ENCODE peak calls at places on chromosomes 5 and 9, in seven cellular contexts. One of them, this sample, is unnamed. For H3K27me3, the result is how much of the 10 kb centered on the place peaks cover.

GRCh38 chr5:163790497-163790896 is 285.1 kb downstream of the MAT2B start:
- DNase-seq in psoas muscle: no peak
- DNase-seq in CD8-positive, alpha-beta T cell: no peak
- DNase-seq in brain microvascular endothelial cell: no peak
- DNase-seq in breast epithelium: no peak
- DNase-seq in colonic mucosa: no peak
- DNase-seq in ovary: no peak
- DNase-seq in this sample: no peak

GRCh38 chr5:1103505-1104326 is 8.1 kb downstream of the SLC12A7 start:
- DNase-seq in ovary: peak
- DNase-seq in psoas muscle: peak
- DNase-seq in CD8-positive, alpha-beta T cell: peak
- DNase-seq in brain microvascular endothelial cell: no peak
- DNase-seq in breast epithelium: peak
- DNase-seq in colonic mucosa: peak
- DNase-seq in this sample: peak

GRCh38 chr5:179345429-179346321 is at the start of gene ADAMTS2:
- DNase-seq in breast epithelium: no peak
- DNase-seq in ovary: peak
- DNase-seq in CD8-positive, alpha-beta T cell: no peak
- DNase-seq in brain microvascular endothelial cell: peak
- DNase-seq in psoas muscle: peak
- DNase-seq in colonic mucosa: peak
- DNase-seq in this sample: peak

GRCh38 chr5:94403483-94403882 is 214.9 kb downstream of the KIAA0825 start:
- DNase-seq in brain microvascular endothelial cell: no peak
- DNase-seq in breast epithelium: no peak
- DNase-seq in psoas muscle: no peak
- DNase-seq in colonic mucosa: no peak
- DNase-seq in CD8-positive, alpha-beta T cell: no peak
- DNase-seq in ovary: no peak
- DNase-seq in this sample: no peak

GRCh38 chr5:170293273-170293672 is 4.3 kb downstream of the LCP2 start:
- DNase-seq in psoas muscle: no peak
- DNase-seq in CD8-positive, alpha-beta T cell: peak
- DNase-seq in ovary: no peak
- DNase-seq in brain microvascular endothelial cell: no peak
- DNase-seq in breast epithelium: no peak
- DNase-seq in colonic mucosa: peak
- DNase-seq in this sample: peak

GRCh38 chr9:120386390-120387131 is 193.4 kb downstream of the CDK5RAP2 start:
- DNase-seq in CD8-positive, alpha-beta T cell: no peak
- DNase-seq in ovary: no peak
- DNase-seq in psoas muscle: no peak
- DNase-seq in colonic mucosa: peak
- DNase-seq in brain microvascular endothelial cell: no peak
- DNase-seq in breast epithelium: no peak
- DNase-seq in this sample: no peak

GRCh38 chr9:21432640-21433425 is 7.4 kb upstream of the IFNA1 start:
- DNase-seq in CD8-positive, alpha-beta T cell: no peak
- DNase-seq in colonic mucosa: no peak
- DNase-seq in ovary: no peak
- DNase-seq in breast epithelium: no peak
- DNase-seq in psoas muscle: no peak
- DNase-seq in brain microvascular endothelial cell: no peak
- DNase-seq in this sample: no peak

GRCh38 chr9:79166005-79166404 is 405.8 kb upstream of the TLE4 start:
- DNase-seq in breast epithelium: no peak
- DNase-seq in ovary: no peak
- DNase-seq in brain microvascular endothelial cell: no peak
- DNase-seq in CD8-positive, alpha-beta T cell: no peak
- DNase-seq in colonic mucosa: no peak
- DNase-seq in psoas muscle: no peak
- DNase-seq in this sample: no peak

GRCh38 chr9:93257808-93258331 is 73.9 kb downstream of the WNK2 start:
- DNase-seq in breast epithelium: peak
- DNase-seq in brain microvascular endothelial cell: no peak
- DNase-seq in colonic mucosa: peak
- DNase-seq in psoas muscle: no peak
- DNase-seq in CD8-positive, alpha-beta T cell: no peak
- DNase-seq in ovary: no peak
- DNase-seq in this sample: peak

GRCh38 chr9:124428751-124429529 is 13.7 kb upstream of the PSMB7 start:
- DNase-seq in breast epithelium: no peak
- DNase-seq in ovary: no peak
- DNase-seq in psoas muscle: no peak
- DNase-seq in CD8-positive, alpha-beta T cell: no peak
- DNase-seq in colonic mucosa: no peak
- DNase-seq in brain microvascular endothelial cell: no peak
- DNase-seq in this sample: no peak

GRCh38 chr5:130529716-130530485 is 625.6 kb downstream of the CHSY3 start:
- DNase-seq in psoas muscle: no peak
- DNase-seq in ovary: no peak
- DNase-seq in breast epithelium: no peak
- DNase-seq in brain microvascular endothelial cell: no peak
- DNase-seq in CD8-positive, alpha-beta T cell: no peak
- DNase-seq in colonic mucosa: no peak
- DNase-seq in this sample: no peak
- TF ChIP-seq CTCF in psoas muscle: no peak
- TF ChIP-seq CTCF in ovary: no peak
- TF ChIP-seq CTCF in breast epithelium: no peak
- TF ChIP-seq CTCF in brain microvascular endothelial cell: no peak
- TF ChIP-seq CTCF in CD8-positive, alpha-beta T cell: no peak
- TF ChIP-seq CTCF in colonic mucosa: no peak
- TF ChIP-seq CTCF in this sample: no peak

DNA sequence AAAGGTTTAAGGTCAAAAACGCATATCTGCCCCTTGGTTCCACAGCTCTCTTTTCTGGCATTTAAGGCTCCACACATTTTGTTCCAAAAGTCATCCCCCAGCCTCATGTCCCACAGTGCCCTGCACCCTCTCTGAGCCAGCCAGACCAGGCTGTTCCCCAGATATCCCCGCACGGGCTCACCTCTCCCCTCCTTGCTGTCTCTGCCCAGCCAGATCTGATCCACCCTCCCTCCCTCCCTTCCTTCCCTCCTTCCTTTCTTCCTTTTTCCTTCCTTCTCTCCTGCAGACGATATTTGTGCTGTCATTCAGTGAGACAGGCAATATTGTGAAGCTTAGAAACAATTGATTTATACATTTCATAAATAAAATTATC is 37.0 kb downstream of the DUSP1 start:
- DNase-seq in CD8-positive, alpha-beta T cell: no peak
- DNase-seq in breast epithelium: no peak
- DNase-seq in ovary: no peak
- DNase-seq in psoas muscle: no peak
- DNase-seq in colonic mucosa: no peak
- DNase-seq in brain microvascular endothelial cell: no peak
- DNase-seq in this sample: no peak
- H3K27ac ChIP-seq in CD8-positive, alpha-beta T cell: no peak
- H3K27ac ChIP-seq in breast epithelium: peak
- H3K27ac ChIP-seq in ovary: no peak
- H3K27ac ChIP-seq in psoas muscle: peak
- H3K27ac ChIP-seq in colonic mucosa: peak
- H3K27ac ChIP-seq in brain microvascular endothelial cell: peak
- H3K27ac ChIP-seq in this sample: peak

GRCh38 chr5:33240552-33240951 is 200.2 kb upstream of the TARS1 start:
- DNase-seq in colonic mucosa: no peak
- DNase-seq in psoas muscle: no peak
- DNase-seq in brain microvascular endothelial cell: no peak
- DNase-seq in ovary: no peak
- DNase-seq in breast epithelium: no peak
- DNase-seq in CD8-positive, alpha-beta T cell: no peak
- DNase-seq in this sample: no peak

GRCh38 chr5:33241826-33242225 is 198.9 kb upstream of the TARS1 start:
- DNase-seq in colonic mucosa: no peak
- DNase-seq in ovary: no peak
- DNase-seq in breast epithelium: no peak
- DNase-seq in CD8-positive, alpha-beta T cell: no peak
- DNase-seq in psoas muscle: no peak
- DNase-seq in brain microvascular endothelial cell: no peak
- DNase-seq in this sample: no peak

GRCh38 chr5:33238826-33239670 is 201.7 kb upstream of the TARS1 start:
- DNase-seq in ovary: no peak
- DNase-seq in colonic mucosa: no peak
- DNase-seq in brain microvascular endothelial cell: no peak
- DNase-seq in psoas muscle: no peak
- DNase-seq in CD8-positive, alpha-beta T cell: no peak
- DNase-seq in breast epithelium: no peak
- DNase-seq in this sample: no peak

GRCh38 chr5:33244441-33245150 is 196.2 kb upstream of the TARS1 start:
- DNase-seq in ovary: no peak
- DNase-seq in psoas muscle: no peak
- DNase-seq in CD8-positive, alpha-beta T cell: no peak
- DNase-seq in colonic mucosa: no peak
- DNase-seq in brain microvascular endothelial cell: no peak
- DNase-seq in breast epithelium: no peak
- DNase-seq in this sample: no peak

DNA sequence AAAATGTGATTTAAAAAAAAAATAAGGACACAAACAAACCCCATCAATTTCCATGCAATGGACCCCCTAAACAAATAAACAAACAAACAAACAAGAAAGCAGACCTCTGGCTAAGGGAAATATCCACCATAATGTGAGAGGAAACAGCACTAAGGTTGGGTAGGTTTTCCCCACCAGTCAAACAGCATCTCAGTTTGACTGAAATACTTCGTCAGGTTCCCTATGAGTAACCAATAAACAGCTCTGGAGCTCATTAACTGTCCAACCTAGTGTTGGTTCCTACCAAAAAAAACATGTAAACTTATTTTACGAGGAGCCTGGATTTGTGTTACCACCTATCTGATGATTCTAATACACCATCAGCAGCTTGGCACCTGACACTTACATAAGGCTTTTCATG is 198.5 kb upstream of the TARS1 start:
- DNase-seq in breast epithelium: no peak
- DNase-seq in colonic mucosa: no peak
- DNase-seq in brain microvascular endothelial cell: no peak
- DNase-seq in psoas muscle: no peak
- DNase-seq in CD8-positive, alpha-beta T cell: no peak
- DNase-seq in ovary: no peak
- DNase-seq in this sample: no peak
- H3K27me3 ChIP-seq in breast epithelium: under half
- H3K27me3 ChIP-seq in colonic mucosa: under half
- H3K27me3 ChIP-seq in brain microvascular endothelial cell: under half
- H3K27me3 ChIP-seq in psoas muscle: under half
- H3K27me3 ChIP-seq in CD8-positive, alpha-beta T cell: under half
- H3K27me3 ChIP-seq in ovary: under half
- H3K27me3 ChIP-seq in this sample: under half

GRCh38 chr9:88310310-88310980 is 77.8 kb upstream of the SPIN1 start:
- DNase-seq in ovary: no peak
- DNase-seq in psoas muscle: no peak
- DNase-seq in brain microvascular endothelial cell: no peak
- DNase-seq in colonic mucosa: no peak
- DNase-seq in CD8-positive, alpha-beta T cell: no peak
- DNase-seq in breast epithelium: no peak
- DNase-seq in this sample: no peak
- TF ChIP-seq CTCF in ovary: no peak
- TF ChIP-seq CTCF in psoas muscle: no peak
- TF ChIP-seq CTCF in brain microvascular endothelial cell: no peak
- TF ChIP-seq CTCF in colonic mucosa: no peak
- TF ChIP-seq CTCF in CD8-positive, alpha-beta T cell: no peak
- TF ChIP-seq CTCF in breast epithelium: no peak
- TF ChIP-seq CTCF in this sample: no peak

GRCh38 chr5:14922456-14922855 is 50.9 kb upstream of the ANKH start:
- DNase-seq in psoas muscle: no peak
- DNase-seq in breast epithelium: no peak
- DNase-seq in brain microvascular endothelial cell: no peak
- DNase-seq in colonic mucosa: no peak
- DNase-seq in ovary: no peak
- DNase-seq in CD8-positive, alpha-beta T cell: no peak
- DNase-seq in this sample: no peak

GRCh38 chr5:14928661-14929060 is 57.1 kb upstream of the ANKH start:
- DNase-seq in breast epithelium: no peak
- DNase-seq in colonic mucosa: no peak
- DNase-seq in psoas muscle: no peak
- DNase-seq in brain microvascular endothelial cell: peak
- DNase-seq in ovary: no peak
- DNase-seq in CD8-positive, alpha-beta T cell: no peak
- DNase-seq in this sample: no peak

GRCh38 chr5:14930486-14930885 is 58.9 kb upstream of the ANKH start:
- DNase-seq in CD8-positive, alpha-beta T cell: no peak
- DNase-seq in colonic mucosa: no peak
- DNase-seq in breast epithelium: no peak
- DNase-seq in brain microvascular endothelial cell: peak
- DNase-seq in ovary: no peak
- DNase-seq in psoas muscle: no peak
- DNase-seq in this sample: no peak

GRCh38 chr5:14929293-14930065 is 57.9 kb upstream of the ANKH start:
- DNase-seq in colonic mucosa: no peak
- DNase-seq in psoas muscle: no peak
- DNase-seq in CD8-positive, alpha-beta T cell: no peak
- DNase-seq in breast epithelium: no peak
- DNase-seq in ovary: no peak
- DNase-seq in brain microvascular endothelial cell: no peak
- DNase-seq in this sample: no peak

DNA sequence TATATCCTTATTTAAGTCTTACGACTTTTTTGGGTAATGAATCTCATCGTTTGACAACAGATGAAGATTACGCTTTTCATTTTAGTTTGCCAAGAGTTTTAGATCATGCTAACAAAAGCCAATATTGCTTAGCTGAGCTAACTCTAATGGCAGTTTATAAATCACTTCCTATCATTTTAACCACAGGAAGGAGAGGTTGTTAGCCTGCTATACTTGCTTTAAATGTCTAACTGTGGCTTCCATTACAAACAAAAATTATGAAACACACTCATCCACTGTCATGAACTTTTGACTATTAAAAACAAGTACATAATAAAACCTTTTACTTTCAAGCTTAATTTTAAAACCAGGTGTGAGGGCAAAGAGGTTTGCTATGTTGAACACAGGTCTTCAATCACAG is 53.7 kb upstream of the ANKH start:
- DNase-seq in colonic mucosa: no peak
- DNase-seq in breast epithelium: no peak
- DNase-seq in CD8-positive, alpha-beta T cell: no peak
- DNase-seq in ovary: no peak
- DNase-seq in psoas muscle: no peak
- DNase-seq in brain microvascular endothelial cell: no peak
- DNase-seq in this sample: no peak
- H3K27ac ChIP-seq in colonic mucosa: no peak
- H3K27ac ChIP-seq in breast epithelium: no peak
- H3K27ac ChIP-seq in CD8-positive, alpha-beta T cell: no peak
- H3K27ac ChIP-seq in ovary: no peak
- H3K27ac ChIP-seq in psoas muscle: no peak
- H3K27ac ChIP-seq in brain microvascular endothelial cell: peak
- H3K27ac ChIP-seq in this sample: no peak